ENCODE peak calls at places on chromosomes 11 and 22, in four cellular contexts. Z, T, S and I are unnamed samples.

GRCh38 chr22:46212195-46212594 is 37.9 kb downstream of the CDPF1 start:
- DNase-seq in S (no peak), Z (no peak), T (no peak), I (no peak)

GRCh38 chr22:35961480-35961902 is 67.1 kb downstream of the RBFOX2 start:
- DNase-seq in T (no peak), Z (peak; percentile 23), S (peak; percentile 37), I (peak; percentile 26)

GRCh38 chr11:117796456-117797428 is at the start of gene DSCAML1:
- DNase-seq in T (no peak), S (no peak), Z (peak; percentile 43), I (no peak)

GRCh38 chr11:44861829-44862545 is 88.7 kb downstream of the TP53I11 start:
- DNase-seq in T (peak; percentile 93), Z (peak; percentile 54), S (peak; percentile 94), I (peak; percentile 96)

GRCh38 chr11:96306933-96307747 is 35.9 kb downstream of the MAML2 start:
- DNase-seq in S (peak; percentile 94), T (peak; percentile 94), Z (no peak), I (peak; percentile 84)

GRCh38 chr22:20584872-20585639 is 77.6 kb downstream of the MED15 start:
- DNase-seq in T (no peak), S (no peak), Z (no peak), I (no peak)

GRCh38 chr22:27312567-27313507 is 488.7 kb downstream of the MN1 start:
- DNase-seq in T (no peak), Z (no peak), S (no peak), I (no peak)

GRCh38 chr11:74791333-74792100 is 42.9 kb downstream of the RNF169 start:
- DNase-seq in S (no peak), Z (no peak), T (no peak), I (no peak)

GRCh38 chr11:68448604-68449011 is 11.9 kb upstream of the PPP6R3 start:
- DNase-seq in T (no peak), Z (peak; percentile 8), S (no peak), I (no peak)

GRCh38 chr11:68444566-68444965 is 16.0 kb upstream of the PPP6R3 start:
- DNase-seq in Z (no peak), S (no peak), T (no peak), I (no peak)

GRCh38 chr11:68447015-68447801 is 13.3 kb upstream of the PPP6R3 start:
- DNase-seq in Z (peak; percentile 83), T (no peak), S (peak; percentile 75), I (peak; percentile 73)

GRCh38 chr11:68446046-68446725 is 14.4 kb upstream of the PPP6R3 start:
- DNase-seq in Z (peak; percentile 11), T (no peak), S (no peak), I (no peak)

DNA sequence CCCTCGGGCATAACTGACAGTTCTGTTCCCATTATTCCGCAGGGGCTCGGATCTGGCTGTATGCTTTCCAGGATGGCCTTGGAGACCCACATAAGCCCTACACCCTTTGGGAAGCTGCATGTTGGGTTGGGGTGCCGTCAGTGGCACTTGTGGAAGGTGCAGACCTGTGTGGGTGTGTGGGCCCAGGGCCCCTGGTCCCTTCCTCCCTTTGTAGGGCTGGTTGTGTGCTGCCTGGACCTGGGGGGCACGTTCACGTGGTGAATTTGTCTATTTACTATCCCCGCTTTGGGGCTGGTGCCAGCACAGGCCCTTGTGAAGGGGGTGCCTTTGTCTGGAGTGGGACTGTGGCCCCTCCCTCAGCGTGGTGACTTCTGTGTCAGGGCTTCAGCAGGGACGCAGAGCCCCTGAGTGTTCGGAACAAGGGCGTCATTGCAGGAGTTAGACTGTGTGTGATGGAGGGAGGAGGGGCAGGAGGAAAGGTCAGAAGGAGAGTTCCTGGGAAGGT is 15.0 kb upstream of the PPP6R3 start:
- DNase-seq in S (no peak), T (no peak), Z (no peak), I (no peak)
- H3K27ac ChIP-seq in S (no peak overlapping the region), T (no peak overlapping the region), Z (no peak overlapping the region), I (peak overlapping the region; percentile 9)

GRCh38 chr11:69949327-69949726 is 128.8 kb upstream of the ANO1 start:
- DNase-seq in S (peak; percentile 90), Z (no peak), T (peak; percentile 82), I (peak; percentile 86)

GRCh38 chr11:69947059-69947771 is 128.0 kb upstream of the FGF3 start:
- DNase-seq in Z (peak; percentile 1), S (peak; percentile 18), T (no peak), I (no peak)

GRCh38 chr11:69947772-69948255 is 128.6 kb upstream of the FGF3 start:
- DNase-seq in Z (peak; percentile 4), T (no peak), S (no peak), I (no peak)

GRCh38 chr11:69950120-69950519 is 128.0 kb upstream of the ANO1 start:
- DNase-seq in Z (no peak), T (no peak), S (peak; percentile 68), I (peak; percentile 42)

DNA sequence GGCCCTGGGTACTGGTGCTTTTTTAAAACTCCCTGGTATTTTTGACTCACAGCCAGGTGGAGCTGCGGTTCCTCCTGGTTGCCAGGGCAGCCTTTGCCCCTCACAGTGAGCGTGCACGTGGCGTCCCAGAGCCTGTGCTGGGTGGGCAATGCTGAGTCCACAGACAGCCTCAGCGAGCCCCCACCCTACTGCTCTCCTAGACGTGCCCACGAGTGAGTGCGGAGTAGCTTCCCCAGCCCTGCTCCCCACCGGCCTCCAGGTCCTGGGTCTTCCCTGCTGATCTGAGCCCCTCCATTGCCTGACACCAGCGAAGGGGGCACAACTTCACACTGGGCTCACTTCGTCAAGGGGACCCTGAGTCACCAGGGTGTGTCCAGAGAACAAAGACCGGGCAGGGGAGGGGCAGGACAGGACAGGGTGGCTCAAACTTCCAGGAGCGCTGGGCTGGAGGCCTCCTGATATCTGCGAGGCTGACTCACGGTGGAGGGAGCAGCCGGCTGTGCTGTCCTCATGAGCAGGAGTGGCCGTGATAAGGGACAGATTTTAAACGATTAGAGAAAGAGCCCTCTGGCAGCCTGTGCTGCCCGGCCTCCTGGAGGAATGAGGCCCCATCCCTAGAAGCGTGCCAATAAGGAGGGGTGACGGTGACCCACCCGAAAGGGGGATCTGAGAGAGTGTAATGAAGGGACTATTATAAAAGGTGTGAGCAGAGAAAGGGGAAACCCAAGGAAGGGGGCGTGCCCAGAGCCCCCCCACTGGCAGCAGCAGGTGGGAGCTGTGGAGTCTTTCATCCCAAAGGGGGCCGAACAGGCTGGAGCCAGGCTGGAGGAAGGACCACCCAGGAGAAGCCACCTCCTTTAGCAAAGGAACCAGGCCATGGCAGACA is 129.3 kb upstream of the FGF3 start:
- DNase-seq in T (peak; percentile 50), S (peak; percentile 83), Z (peak; percentile 10), I (peak; percentile 57)
- TF ChIP-seq CTCF in T (peak; percentile 59), S (peak; percentile 28), Z (no peak), I (no peak)

GRCh38 chr22:39239561-39240423 is 5.0 kb downstream of the PDGFB start:
- DNase-seq in S (no peak), Z (no peak), T (no peak), I (peak; percentile 56)
- H3K27ac ChIP-seq in S (no peak overlapping the region), Z (peak overlapping the region; percentile 92), T (peak overlapping the region; percentile 4), I (peak overlapping the region; percentile 90)

GRCh38 chr11:124625504-124626168 is 3.0 kb downstream of the TBRG1 start:
- DNase-seq in S (no peak), Z (no peak), T (no peak), I (no peak)
- TF ChIP-seq CTCF in S (no peak), Z (no peak), T (no peak), I (no peak)

GRCh38 chr22:24426436-24426835 is 963 bp upstream of the ADORA2A start:
- DNase-seq in Z (no peak), S (no peak), T (no peak), I (no peak)
- H3K27ac ChIP-seq in Z (no peak overlapping the region), S (no peak overlapping the region), T (no peak overlapping the region), I (no peak overlapping the region)

GRCh38 chr11:2699531-2700414 is at the start of gene KCNQ1OT1:
- DNase-seq in Z (peak; percentile 88), T (peak; percentile 67), S (peak; percentile 95), I (peak; percentile 96)
- TF ChIP-seq CTCF in Z (no peak), T (no peak), S (no peak), I (no peak)

GRCh38 chr11:77450227-77450626 is 23.7 kb downstream of the PAK1 start:
- DNase-seq in T (no peak), S (no peak), Z (no peak), I (no peak)
- H3K27ac ChIP-seq in T (no peak overlapping the region), S (no peak overlapping the region), Z (no peak overlapping the region), I (no peak overlapping the region)